ENCODE peak calls at places on chromosomes 1 and 21, in seven cellular contexts. F is tibial artery, X is AG04450, G is esophagus squamous epithelium, V is left ventricle myocardium inferior, T is right atrium auricular region, U is IMR-90. S is an unnamed sample.

GRCh38 chr1:145944532-145944931 is 13.3 kb downstream of the LIX1L start:
- DNase-seq in F (no peak), X (no peak), G (no peak), V (no peak), T (no peak), U (no peak), S (no peak)

GRCh38 chr1:91511386-91511785 is 10.7 kb downstream of the CDC7 start:
- DNase-seq in F (no peak), X (no peak), G (no peak), V (no peak), T (no peak), U (peak; percentile 68), S (no peak)

GRCh38 chr1:231603598-231604275 is 22.9 kb upstream of the DISC1 start:
- DNase-seq in F (no peak), X (no peak), G (no peak), V (no peak), T (no peak), U (peak; percentile 54), S (peak; percentile 17)

GRCh38 chr1:8083739-8084484 is 57.8 kb upstream of the ERRFI1 start:
- DNase-seq in F (no peak), X (no peak), G (no peak), V (no peak), T (no peak), U (peak; percentile 90), S (no peak)

GRCh38 chr21:33998402-33998801 is 75.0 kb upstream of the MRPS6 start:
- DNase-seq in F (no peak), X (no peak), G (no peak), V (no peak), T (no peak), U (no peak), S (no peak)

GRCh38 chr1:170593612-170594011 is 61.6 kb downstream of the GORAB start:
- DNase-seq in F (no peak), X (no peak), G (no peak), V (no peak), T (no peak), U (no peak), S (no peak)

GRCh38 chr1:155934933-155935590 is 849 bp upstream of the KHDC4 start:
- DNase-seq in F (peak; percentile 54), X (no peak), G (no peak), V (no peak), T (no peak), U (no peak), S (peak; percentile 58)

GRCh38 chr1:204191481-204191880 is 4.8 kb downstream of the KISS1 start:
- DNase-seq in F (no peak), X (no peak), G (no peak), V (no peak), T (no peak), U (no peak), S (no peak)

GRCh38 chr21:44929242-44929798 is 8.6 kb upstream of the ITGB2 start:
- DNase-seq in F (no peak), X (no peak), G (no peak), V (no peak), T (no peak), U (no peak), S (peak; percentile 3)

GRCh38 chr1:82542141-82542540 is 741.4 kb downstream of the ADGRL2 start:
- DNase-seq in F (no peak), X (no peak), G (no peak), V (no peak), T (no peak), U (no peak), S (no peak)

GRCh38 chr1:82542766-82543165 is 742.0 kb downstream of the ADGRL2 start:
- DNase-seq in F (no peak), X (no peak), G (no peak), V (no peak), T (no peak), U (no peak), S (no peak)

GRCh38 chr1:82534996-82535395 is 734.3 kb downstream of the ADGRL2 start:
- DNase-seq in F (no peak), X (no peak), G (no peak), V (no peak), T (no peak), U (no peak), S (no peak)

GRCh38 chr1:82538876-82539275 is 738.1 kb downstream of the ADGRL2 start:
- DNase-seq in F (no peak), X (no peak), G (no peak), V (no peak), T (no peak), U (peak; percentile 11), S (no peak)

DNA sequence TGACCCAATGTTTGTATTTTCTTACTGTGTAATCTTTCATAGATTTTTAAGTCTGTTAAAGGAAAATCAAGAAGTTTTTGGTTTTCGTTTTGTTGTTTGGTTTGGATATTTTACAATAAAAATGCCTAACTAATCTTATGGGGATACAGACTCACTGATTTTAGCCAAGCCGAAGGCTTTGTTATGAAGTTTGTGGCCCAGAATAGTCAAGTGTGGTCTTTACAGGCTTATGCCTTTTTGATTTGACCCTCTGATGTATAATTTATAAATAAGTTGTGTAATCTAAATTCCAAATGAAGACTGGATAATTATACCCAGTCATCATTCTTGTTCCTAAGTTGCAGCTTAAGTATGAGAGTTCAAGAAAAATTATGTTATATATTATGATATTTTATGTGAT is 739.3 kb downstream of the ADGRL2 start:
- DNase-seq in F (no peak), X (no peak), G (no peak), V (no peak), T (no peak), U (no peak), S (no peak)
- H3K9me3 ChIP-seq in F (no peaks in the 10 kb centered on the region), X (no peaks in the 10 kb centered on the region), G (no peaks in the 10 kb centered on the region), V (peaks cover 53% of the 10 kb centered on the region), T (no peaks in the 10 kb centered on the region), U (peaks cover 3% of the 10 kb centered on the region), S (no peaks in the 10 kb centered on the region)

GRCh38 chr1:48329489-48329888 is 107.0 kb downstream of the SLC5A9 start:
- DNase-seq in F (peak; percentile 31), X (peak; percentile 55), G (no peak), V (no peak), T (no peak), U (peak; percentile 47), S (no peak)
- H3K9me3 ChIP-seq in F (peaks cover 6% of the 10 kb centered on the region), X (peaks cover 5% of the 10 kb centered on the region), G (no peaks in the 10 kb centered on the region), V (peaks cover 70% of the 10 kb centered on the region), T (no peaks in the 10 kb centered on the region), U (peaks cover 8% of the 10 kb centered on the region), S (peaks cover 4% of the 10 kb centered on the region)

DNA sequence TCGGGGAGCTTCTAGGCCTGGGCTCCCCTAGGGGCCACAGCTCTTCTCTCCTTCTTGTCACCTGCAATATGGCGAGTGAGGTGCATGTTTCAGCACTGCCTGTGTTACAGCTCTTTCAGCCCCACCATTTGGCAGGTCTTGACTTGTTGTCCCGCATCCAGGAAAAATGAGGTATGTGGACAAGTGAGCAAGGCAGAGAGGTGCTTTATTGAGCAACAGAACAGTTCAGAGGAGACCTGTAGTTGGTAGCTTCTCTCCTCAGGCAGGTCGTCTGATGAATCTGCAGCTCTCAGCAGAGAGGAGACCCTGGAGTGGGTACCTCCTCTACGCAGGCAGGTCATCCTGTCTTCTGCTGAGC is 208.2 kb upstream of the USP25 start:
- DNase-seq in F (no peak), X (no peak), G (no peak), V (no peak), T (no peak), U (no peak), S (no peak)
- H3K9me3 ChIP-seq in F (no peaks in the 10 kb centered on the region), X (no peaks in the 10 kb centered on the region), G (no peaks in the 10 kb centered on the region), V (no peaks in the 10 kb centered on the region), T (no peaks in the 10 kb centered on the region), U (no peaks in the 10 kb centered on the region), S (no peaks in the 10 kb centered on the region)

GRCh38 chr21:18449586-18449985 is 46.0 kb upstream of the TMPRSS15 start:
- DNase-seq in F (no peak), X (no peak), G (no peak), V (no peak), T (no peak), U (no peak), S (no peak)

GRCh38 chr21:18443085-18443484 is 39.5 kb upstream of the TMPRSS15 start:
- DNase-seq in F (no peak), X (no peak), G (no peak), V (no peak), T (no peak), U (no peak), S (no peak)

GRCh38 chr21:18443686-18444085 is 40.1 kb upstream of the TMPRSS15 start:
- DNase-seq in F (no peak), X (no peak), G (no peak), V (no peak), T (no peak), U (no peak), S (no peak)
- H3K9me3 ChIP-seq in F (no peaks in the 10 kb centered on the region), X (peaks cover 24% of the 10 kb centered on the region), G (no peaks in the 10 kb centered on the region), V (peaks cover 25% of the 10 kb centered on the region), T (no peaks in the 10 kb centered on the region), U (peaks cover 14% of the 10 kb centered on the region), S (no peaks in the 10 kb centered on the region)

GRCh38 chr1:226329237-226329636 is 20.3 kb upstream of the LIN9 start:
- DNase-seq in F (no peak), X (no peak), G (no peak), V (no peak), T (no peak), U (no peak), S (no peak)
- H3K9me3 ChIP-seq in F (no peaks in the 10 kb centered on the region), X (no peaks in the 10 kb centered on the region), G (no peaks in the 10 kb centered on the region), V (no peaks in the 10 kb centered on the region), T (no peaks in the 10 kb centered on the region), U (no peaks in the 10 kb centered on the region), S (no peaks in the 10 kb centered on the region)

DNA sequence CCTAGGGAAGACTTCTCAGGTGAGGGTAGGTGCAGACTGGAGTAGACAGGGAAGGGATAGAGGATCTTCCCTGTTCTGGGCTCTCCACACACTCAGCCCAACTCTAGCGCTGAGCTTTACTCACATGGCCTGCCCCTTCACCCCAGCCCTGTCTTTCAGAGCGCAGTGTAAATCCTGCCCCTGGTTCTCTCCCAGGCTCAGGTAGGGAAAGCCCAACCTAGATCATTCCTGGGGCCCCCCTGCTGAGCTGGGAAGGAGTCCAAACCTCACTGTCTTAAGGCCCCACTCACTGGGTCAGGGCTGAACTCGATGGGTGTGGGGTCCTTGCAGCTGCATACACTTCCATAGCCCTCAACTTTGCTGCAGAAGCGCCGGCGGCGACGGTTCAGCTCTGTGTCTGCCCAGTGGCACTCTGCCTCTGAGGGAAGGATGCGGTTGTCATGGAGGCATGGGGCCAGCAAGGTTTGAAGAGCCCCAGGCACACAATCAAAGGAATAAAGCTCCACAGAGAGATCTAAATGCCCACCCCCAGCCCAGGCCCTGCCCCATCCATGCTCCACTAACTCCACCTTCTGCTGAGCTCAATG is 4.2 kb downstream of the POMGNT1 start:
- DNase-seq in F (no peak), X (no peak), G (no peak), V (no peak), T (no peak), U (no peak), S (no peak)
- H3K9me3 ChIP-seq in F (no peaks in the 10 kb centered on the region), X (no peaks in the 10 kb centered on the region), G (no peaks in the 10 kb centered on the region), V (no peaks in the 10 kb centered on the region), T (no peaks in the 10 kb centered on the region), U (no peaks in the 10 kb centered on the region), S (no peaks in the 10 kb centered on the region)

GRCh38 chr21:8990326-8991087 is 1530.9 kb upstream of the TPTE start:
- DNase-seq in F (no peak), X (no peak), G (no peak), V (no peak), T (no peak), U (no peak), S (no peak)

GRCh38 chr21:8991088-8991907 is 1530.1 kb upstream of the TPTE start:
- DNase-seq in F (no peak), X (no peak), G (no peak), V (no peak), T (peak; percentile 56), U (no peak), S (no peak)

GRCh38 chr21:8993284-8993942 is 1528.0 kb upstream of the TPTE start:
- DNase-seq in F (no peak), X (no peak), G (no peak), V (no peak), T (no peak), U (no peak), S (no peak)

GRCh38 chr21:8992731-8993174 is 1528.6 kb upstream of the TPTE start:
- DNase-seq in F (no peak), X (no peak), G (no peak), V (no peak), T (peak; percentile 54), U (no peak), S (peak; percentile 62)

GRCh38 chr21:8991968-8992621 is 1529.3 kb upstream of the TPTE start:
- DNase-seq in F (no peak), X (no peak), G (no peak), V (no peak), T (peak; percentile 56), U (no peak), S (no peak)
- H3K9me3 ChIP-seq in F (no peaks in the 10 kb centered on the region), X (peaks cover 48% of the 10 kb centered on the region), G (no peaks in the 10 kb centered on the region), V (peaks cover 14% of the 10 kb centered on the region), T (no peaks in the 10 kb centered on the region), U (peaks cover 49% of the 10 kb centered on the region), S (peaks cover 9% of the 10 kb centered on the region)

S was measured in right cardiac atrium.